ENCODE peak calls at places on chromosomes 1 and 21, in eight cellular contexts. Z, C, U, D, Q, Y, V and T are unnamed samples.

GRCh38 chr1:246106342-246106763 is 400.7 kb downstream of the SMYD3 start:
- DNase-seq in Z (no peak), C (no peak), U (no peak), D (no peak), Q (no peak), Y (no peak), V (no peak), T (no peak)

GRCh38 chr21:20822559-20823133 is 175.6 kb upstream of the NCAM2 start:
- DNase-seq in Z (no peak), C (no peak), U (no peak), D (no peak), Q (no peak), Y (no peak), V (no peak), T (peak; percentile 17)

GRCh38 chr1:183097438-183098051 is 74.3 kb downstream of the LAMC1 start:
- DNase-seq in Z (no peak), C (no peak), U (no peak), D (no peak), Q (no peak), Y (peak; percentile 47), V (no peak), T (no peak)

GRCh38 chr1:218426343-218426657 is 81.2 kb downstream of the TGFB2 start:
- DNase-seq in Z (no peak), C (no peak), U (no peak), D (no peak), Q (no peak), Y (no peak), V (no peak), T (no peak)

GRCh38 chr1:232244426-232244825 is 385.5 kb downstream of the SIPA1L2 start:
- DNase-seq in Z (no peak), C (no peak), U (no peak), D (no peak), Q (no peak), Y (no peak), V (no peak), T (no peak)

GRCh38 chr1:21344098-21344749 is 54.0 kb upstream of the ECE1 start:
- DNase-seq in Z (no peak), C (no peak), U (no peak), D (no peak), Q (no peak), Y (no peak), V (no peak), T (no peak)

GRCh38 chr1:56797079-56797685 is 22.0 kb downstream of the FYB2 start:
- DNase-seq in Z (peak; percentile 77), C (no peak), U (no peak), D (no peak), Q (no peak), Y (no peak), V (peak; percentile 83), T (no peak)

GRCh38 chr1:82225407-82226197 is 424.9 kb downstream of the ADGRL2 start:
- DNase-seq in Z (no peak), C (no peak), U (peak; percentile 8), D (no peak), Q (no peak), Y (no peak), V (no peak), T (no peak)

GRCh38 chr1:175274368-175274767 is 81.8 kb upstream of the KIAA0040 start:
- DNase-seq in Z (no peak), C (no peak), U (no peak), D (no peak), Q (no peak), Y (no peak), V (no peak), T (no peak)

GRCh38 chr1:14928412-14928811 is 225.1 kb upstream of the TMEM51 start:
- DNase-seq in Z (no peak), C (no peak), U (no peak), D (no peak), Q (no peak), Y (no peak), V (no peak), T (no peak)